ENCODE peak calls at places on chromosomes 13 and 19, in nine cellular contexts. K, Y, F, E, T, Q, X, Z and I are unnamed samples. For H3K4me1, the result is how much of the 10 kb centered on the place peaks cover.

GRCh38 chr13:78562237-78562889 is 41.0 kb downstream of the POU4F1 start:
- DNase-seq in Q (no peak), T (no peak), Y (no peak), X (no peak), E (no peak), F (no peak), Z (no peak), K (no peak), I (no peak)

GRCh38 chr13:112716841-112717520 is 27.1 kb downstream of the ATP11A start:
- DNase-seq in F (no peak), E (no peak), T (no peak), X (no peak), K (no peak), Q (peak), Y (no peak), Z (peak), I (no peak)

GRCh38 chr19:50418186-50419021 is at the start of gene SPIB:
- DNase-seq in K (no peak), Z (no peak), E (no peak), X (no peak), T (no peak), F (no peak), Y (no peak), Q (no peak), I (peak)

GRCh38 chr13:108827637-108828036 is 198.2 kb downstream of the MYO16 start:
- DNase-seq in Z (no peak), E (no peak), T (no peak), K (no peak), F (no peak), Q (no peak), Y (no peak), X (no peak), I (no peak)

GRCh38 chr19:33289261-33289660 is 13.1 kb downstream of the CEBPA start:
- DNase-seq in T (no peak), E (no peak), Q (no peak), Z (no peak), X (no peak), Y (no peak), K (no peak), F (no peak), I (no peak)

GRCh38 chr13:20401958-20402856 is 123.5 kb downstream of the CRYL1 start:
- DNase-seq in Y (no peak), Z (no peak), E (peak), X (peak), F (no peak), Q (no peak), K (peak), T (no peak), I (no peak)

GRCh38 chr19:35466259-35466658 is 18.2 kb downstream of the FFAR2 start:
- DNase-seq in F (no peak), Y (no peak), Z (no peak), X (no peak), Q (no peak), T (no peak), K (no peak), E (no peak), I (no peak)

GRCh38 chr13:72127031-72127430 is 260.0 kb upstream of the DACH1 start:
- DNase-seq in X (no peak), K (peak), Y (no peak), Q (no peak), T (no peak), F (no peak), Z (no peak), E (no peak), I (no peak)

GRCh38 chr19:45779231-45780145 is 2.8 kb downstream of the DMPK start:
- DNase-seq in K (peak), Y (peak), F (peak), T (peak), Z (peak), X (no peak), E (no peak), Q (peak), I (peak)

GRCh38 chr19:23343434-23344010 is 51.7 kb downstream of the ZNF91 start:
- DNase-seq in K (peak), Y (no peak), X (no peak), T (no peak), Z (no peak), Q (no peak), E (peak), F (no peak), I (peak)

GRCh38 chr19:54002495-54003315 is 11.3 kb downstream of the CACNG6 start:
- DNase-seq in T (no peak), F (no peak), K (peak), Y (no peak), Q (no peak), Z (no peak), X (peak), E (peak), I (no peak)

GRCh38 chr19:58007285-58007684 is 4.7 kb upstream of the ZNF606 start:
- DNase-seq in X (no peak), Y (no peak), E (no peak), Z (no peak), Q (no peak), F (no peak), T (no peak), K (no peak), I (peak)

GRCh38 chr13:104253063-104253680 is 1187.0 kb upstream of the SLC10A2 start:
- DNase-seq in Z (no peak), K (no peak), E (peak), T (no peak), Y (no peak), Q (no peak), F (no peak), X (no peak), I (no peak)

GRCh38 chr13:43822969-43823368 is 36.2 kb upstream of the ENOX1 start:
- DNase-seq in T (no peak), K (peak), Q (no peak), Y (no peak), F (no peak), X (no peak), Z (no peak), E (no peak), I (no peak)

GRCh38 chr13:98050041-98050466 is 92.8 kb upstream of the FARP1 start:
- DNase-seq in T (no peak), Q (no peak), Y (no peak), Z (no peak), F (no peak), K (peak), X (no peak), E (no peak), I (no peak)

GRCh38 chr19:12779162-12779993 is 4.0 kb upstream of the HOOK2 start:
- DNase-seq in Q (no peak), X (peak), F (no peak), K (peak), T (peak), Z (no peak), E (peak), Y (peak), I (peak)

DNA sequence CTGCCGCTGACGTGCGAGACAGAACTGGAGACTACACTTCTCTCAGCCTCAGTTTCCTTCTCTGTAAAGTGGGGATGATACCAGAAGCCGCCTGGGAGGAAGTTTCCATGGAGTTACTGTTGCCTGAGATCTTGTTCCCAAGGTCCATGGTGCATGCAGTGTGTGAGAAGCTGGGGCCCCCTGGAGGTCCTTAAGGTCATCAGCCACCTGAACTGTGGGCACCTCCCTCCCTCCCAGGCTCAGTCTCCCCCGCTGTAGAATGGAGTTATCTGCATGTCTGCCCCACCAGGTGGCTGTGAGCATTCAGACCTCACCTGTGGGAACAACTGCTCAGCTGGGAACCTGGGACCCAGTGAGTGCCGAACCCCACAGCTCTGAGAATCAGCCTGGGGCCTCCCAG is 2.7 kb downstream of the CRX start:
- DNase-seq in T (no peak), Y (no peak), Q (no peak), F (no peak), E (no peak), Z (no peak), X (no peak), K (no peak), I (no peak)
- TF ChIP-seq CTCF in T (no peak), Y (no peak), Q (no peak), F (no peak), E (no peak), Z (no peak), X (no peak), K (no peak), I (no peak)

GRCh38 chr19:18648971-18649310 is 12.1 kb downstream of the KLHL26 start:
- DNase-seq in E (no peak), Q (no peak), K (no peak), X (no peak), Y (no peak), Z (no peak), F (no peak), T (no peak), I (no peak)

GRCh38 chr19:18649371-18650047 is 12.7 kb downstream of the KLHL26 start:
- DNase-seq in T (peak), Z (no peak), Q (peak), K (no peak), X (no peak), Y (peak), E (peak), F (peak), I (no peak)

GRCh38 chr19:18651300-18651699 is 14.5 kb downstream of the KLHL26 start:
- DNase-seq in Y (no peak), Q (no peak), F (no peak), Z (no peak), T (no peak), E (no peak), X (no peak), K (no peak), I (no peak)

GRCh38 chr19:18650468-18651001 is 13.7 kb downstream of the KLHL26 start:
- DNase-seq in Y (peak), E (peak), F (peak), T (peak), Q (no peak), Z (no peak), K (no peak), X (no peak), I (no peak)

GRCh38 chr19:18650048-18650435 is 13.2 kb downstream of the KLHL26 start:
- DNase-seq in Y (peak), Q (no peak), Z (no peak), F (peak), T (peak), X (no peak), K (no peak), E (no peak), I (no peak)
- H3K4me3 ChIP-seq in Y (peak), Q (no peak), Z (no peak), F (peak), T (no peak), X (no peak), K (no peak), E (no peak), I (no peak)

GRCh38 chr13:50130686-50131051 is 115.4 kb downstream of the KCNRG start:
- DNase-seq in X (no peak), Q (peak), T (peak), K (peak), E (no peak), Z (peak), Y (peak), F (no peak), I (peak)
- H3K4me1 ChIP-seq in X (under half), Q (half or more), T (under half), K (under half), E (under half), Z (under half), Y (under half), F (under half), I (half or more)

GRCh38 chr13:36453518-36453917 is 21.2 kb downstream of the CCNA1 start:
- DNase-seq in E (no peak), Q (no peak), T (no peak), Z (no peak), Y (no peak), X (no peak), K (peak), F (no peak), I (peak)
- TF ChIP-seq CTCF in E (peak), Q (peak), T (no peak), Z (no peak), Y (peak), X (peak), K (peak), F (no peak), I (peak)

GRCh38 chr19:17847538-17848366 is at the start of gene JAK3:
- DNase-seq in K (no peak), E (no peak), Z (peak), Q (peak), F (no peak), T (no peak), Y (peak), X (no peak), I (peak)

GRCh38 chr19:17848598-17849292 is 963 bp upstream of the JAK3 start:
- DNase-seq in K (no peak), F (no peak), T (no peak), E (no peak), X (no peak), Z (no peak), Q (no peak), Y (no peak), I (no peak)

GRCh38 chr19:17843428-17843827 is 4.4 kb downstream of the JAK3 start:
- DNase-seq in T (no peak), Q (no peak), K (no peak), Z (no peak), F (no peak), E (no peak), X (no peak), Y (no peak), I (no peak)

GRCh38 chr19:17843908-17844490 is 3.8 kb downstream of the JAK3 start:
- DNase-seq in Y (no peak), F (no peak), Q (no peak), T (no peak), E (no peak), K (no peak), X (no peak), Z (no peak), I (no peak)

DNA sequence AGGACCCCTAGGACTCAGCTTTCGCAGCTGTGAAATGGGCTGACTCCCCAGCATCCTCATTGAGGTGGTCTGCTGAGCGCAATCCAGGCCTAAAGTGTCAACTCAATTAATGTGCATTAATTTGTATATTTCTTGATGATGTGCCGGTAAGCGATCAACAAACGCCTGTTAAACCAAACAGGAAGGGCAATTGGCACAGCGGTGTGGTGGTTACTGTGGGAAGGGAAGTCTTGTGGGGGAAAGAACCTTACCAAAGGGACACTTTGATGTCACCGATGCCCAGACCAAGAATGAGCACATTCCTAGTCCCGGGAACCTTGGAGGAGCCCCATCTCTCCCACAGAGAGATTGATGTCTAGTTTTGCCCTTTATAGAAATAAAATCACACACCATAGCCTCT is 1.6 kb downstream of the JAK3 start:
- DNase-seq in X (no peak), Z (no peak), F (no peak), E (no peak), T (no peak), K (no peak), Y (no peak), Q (no peak), I (no peak)
- H3K4me3 ChIP-seq in X (no peak), Z (peak), F (no peak), E (no peak), T (no peak), K (no peak), Y (no peak), Q (peak), I (no peak)

DNA sequence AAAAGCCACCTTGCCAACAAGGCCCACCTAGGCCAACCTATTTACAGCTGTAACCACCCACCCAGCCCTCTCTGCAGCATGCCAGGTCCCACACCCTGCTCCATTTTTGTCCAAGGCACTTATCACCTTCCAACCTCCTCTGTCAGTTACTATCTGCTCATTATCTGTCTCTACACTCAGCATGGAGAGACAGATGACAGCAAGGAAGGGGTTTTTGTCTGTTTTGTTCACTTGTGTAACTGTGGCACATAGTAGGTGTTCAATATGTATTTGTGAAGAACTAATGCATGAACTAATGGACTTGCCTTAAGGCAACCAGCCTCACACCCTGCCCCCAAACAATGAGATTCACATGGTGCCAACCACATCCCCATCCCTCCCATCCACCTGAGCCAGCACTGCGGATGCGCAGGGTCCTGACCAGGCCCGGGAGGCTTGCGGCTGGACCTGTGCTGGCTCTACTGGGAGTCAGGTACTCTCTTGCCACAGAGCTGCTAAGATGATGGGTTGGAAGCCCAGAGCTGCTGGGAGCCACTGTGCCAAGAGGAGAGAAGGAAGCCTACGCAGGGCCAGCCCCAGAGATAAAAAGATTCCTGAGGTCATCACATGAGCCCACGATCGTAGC is 17.2 kb downstream of the DEDD2 start:
- DNase-seq in E (no peak), Q (no peak), K (no peak), Y (no peak), F (no peak), Z (no peak), X (no peak), T (no peak), I (no peak)
- H3K4me1 ChIP-seq in E (under half), Q (half or more), K (under half), Y (under half), F (under half), Z (under half), X (under half), T (under half), I (half or more)